ENCODE peak calls at places on chromosomes 12 and 14, in seven cellular contexts. One of them, this sample, is unnamed.

GRCh38 chr14:68131907-68132306 is 312.3 kb downstream of the RAD51B start:
- DNase-seq in GM12878: no peak
- DNase-seq in prostate gland: no peak
- DNase-seq in substantia nigra: no peak
- DNase-seq in tibial nerve: no peak
- DNase-seq in stomach: no peak
- DNase-seq in breast epithelium: no peak
- DNase-seq in this sample: no peak

GRCh38 chr12:78712834-78713455 is 151.6 kb upstream of the SYT1 start:
- DNase-seq in GM12878: no peak
- DNase-seq in prostate gland: no peak
- DNase-seq in substantia nigra: no peak
- DNase-seq in tibial nerve: no peak
- DNase-seq in stomach: no peak
- DNase-seq in breast epithelium: no peak
- DNase-seq in this sample: no peak

GRCh38 chr14:98954347-98955000 is 317.5 kb downstream of the BCL11B start:
- DNase-seq in GM12878: no peak
- DNase-seq in prostate gland: no peak
- DNase-seq in substantia nigra: no peak
- DNase-seq in tibial nerve: no peak
- DNase-seq in stomach: no peak
- DNase-seq in breast epithelium: no peak
- DNase-seq in this sample: no peak

GRCh38 chr12:88931598-88931997 is 351.3 kb upstream of the KITLG start:
- DNase-seq in GM12878: no peak
- DNase-seq in prostate gland: no peak
- DNase-seq in substantia nigra: no peak
- DNase-seq in tibial nerve: no peak
- DNase-seq in stomach: no peak
- DNase-seq in breast epithelium: no peak
- DNase-seq in this sample: no peak

GRCh38 chr14:104360522-104360921 is 219.0 kb upstream of the C14orf180 start:
- DNase-seq in GM12878: no peak
- DNase-seq in prostate gland: no peak
- DNase-seq in substantia nigra: no peak
- DNase-seq in tibial nerve: no peak
- DNase-seq in stomach: peak; percentile 18
- DNase-seq in breast epithelium: no peak
- DNase-seq in this sample: no peak

GRCh38 chr12:4900327-4900726 is 9.4 kb upstream of the KCNA1 start:
- DNase-seq in GM12878: no peak
- DNase-seq in prostate gland: no peak
- DNase-seq in substantia nigra: no peak
- DNase-seq in tibial nerve: no peak
- DNase-seq in stomach: no peak
- DNase-seq in breast epithelium: no peak
- DNase-seq in this sample: no peak

GRCh38 chr14:101961011-101961721 is 3.2 kb upstream of the DYNC1H1 start:
- DNase-seq in GM12878: peak; percentile 36
- DNase-seq in prostate gland: peak; percentile 69
- DNase-seq in substantia nigra: peak; percentile 43
- DNase-seq in tibial nerve: peak; percentile 62
- DNase-seq in stomach: peak; percentile 82
- DNase-seq in breast epithelium: no peak
- DNase-seq in this sample: peak; percentile 35

GRCh38 chr14:79856357-79856756 is 354.9 kb downstream of the DIO2 start:
- DNase-seq in GM12878: no peak
- DNase-seq in prostate gland: no peak
- DNase-seq in substantia nigra: no peak
- DNase-seq in tibial nerve: no peak
- DNase-seq in stomach: no peak
- DNase-seq in breast epithelium: no peak
- DNase-seq in this sample: no peak

GRCh38 chr12:88453323-88453722 is 126.9 kb downstream of the KITLG start:
- DNase-seq in GM12878: no peak
- DNase-seq in prostate gland: no peak
- DNase-seq in substantia nigra: no peak
- DNase-seq in tibial nerve: no peak
- DNase-seq in stomach: no peak
- DNase-seq in breast epithelium: no peak
- DNase-seq in this sample: no peak

GRCh38 chr12:122020795-122021192 is 890 bp upstream of the BCL7A start:
- DNase-seq in GM12878: no peak
- DNase-seq in prostate gland: no peak
- DNase-seq in substantia nigra: no peak
- DNase-seq in tibial nerve: no peak
- DNase-seq in stomach: no peak
- DNase-seq in breast epithelium: no peak
- DNase-seq in this sample: no peak

GRCh38 chr12:68358532-68359485 is 26.6 kb upstream of the MDM1 start:
- DNase-seq in GM12878: peak; percentile 74
- DNase-seq in prostate gland: peak; percentile 69
- DNase-seq in substantia nigra: no peak
- DNase-seq in tibial nerve: peak; percentile 92
- DNase-seq in stomach: peak; percentile 64
- DNase-seq in breast epithelium: peak; percentile 57
- DNase-seq in this sample: peak; percentile 3

GRCh38 chr12:103854372-103854973 is 13.4 kb upstream of the NT5DC3 start:
- DNase-seq in GM12878: no peak
- DNase-seq in prostate gland: no peak
- DNase-seq in substantia nigra: no peak
- DNase-seq in tibial nerve: no peak
- DNase-seq in stomach: no peak
- DNase-seq in breast epithelium: no peak
- DNase-seq in this sample: no peak

GRCh38 chr12:51011960-51012359 is 14.2 kb downstream of the SLC11A2 start:
- DNase-seq in GM12878: no peak
- DNase-seq in prostate gland: no peak
- DNase-seq in substantia nigra: no peak
- DNase-seq in tibial nerve: no peak
- DNase-seq in stomach: no peak
- DNase-seq in breast epithelium: no peak
- DNase-seq in this sample: no peak

GRCh38 chr12:105482976-105483375 is 152.5 kb downstream of the C12orf75 start:
- DNase-seq in GM12878: no peak
- DNase-seq in prostate gland: no peak
- DNase-seq in substantia nigra: no peak
- DNase-seq in tibial nerve: no peak
- DNase-seq in stomach: no peak
- DNase-seq in breast epithelium: no peak
- DNase-seq in this sample: no peak

GRCh38 chr12:51591020-51591901 is at the start of gene SCN8A:
- DNase-seq in GM12878: no peak
- DNase-seq in prostate gland: peak; percentile 17
- DNase-seq in substantia nigra: no peak
- DNase-seq in tibial nerve: no peak
- DNase-seq in stomach: peak; percentile 36
- DNase-seq in breast epithelium: no peak
- DNase-seq in this sample: peak; percentile 30

GRCh38 chr14:83798421-83798820 is 1731.5 kb upstream of the FLRT2 start:
- DNase-seq in GM12878: no peak
- DNase-seq in prostate gland: no peak
- DNase-seq in substantia nigra: no peak
- DNase-seq in tibial nerve: no peak
- DNase-seq in stomach: no peak
- DNase-seq in breast epithelium: no peak
- DNase-seq in this sample: no peak

GRCh38 chr14:90924618-90925345 is 108.6 kb upstream of the TTC7B start:
- DNase-seq in GM12878: no peak
- DNase-seq in prostate gland: no peak
- DNase-seq in substantia nigra: no peak
- DNase-seq in tibial nerve: no peak
- DNase-seq in stomach: peak; percentile 56
- DNase-seq in breast epithelium: no peak
- DNase-seq in this sample: no peak

GRCh38 chr14:56949828-56950227 is 139.5 kb upstream of the OTX2 start:
- DNase-seq in GM12878: no peak
- DNase-seq in prostate gland: no peak
- DNase-seq in substantia nigra: no peak
- DNase-seq in tibial nerve: no peak
- DNase-seq in stomach: no peak
- DNase-seq in breast epithelium: no peak
- DNase-seq in this sample: no peak

GRCh38 chr14:78790262-78790661 is 620.1 kb downstream of the NRXN3 start:
- DNase-seq in GM12878: no peak
- DNase-seq in prostate gland: no peak
- DNase-seq in substantia nigra: no peak
- DNase-seq in tibial nerve: no peak
- DNase-seq in stomach: no peak
- DNase-seq in breast epithelium: no peak
- DNase-seq in this sample: no peak

GRCh38 chr12:114916124-114916523 is 232.1 kb upstream of the TBX3 start:
- DNase-seq in GM12878: no peak
- DNase-seq in prostate gland: no peak
- DNase-seq in substantia nigra: no peak
- DNase-seq in tibial nerve: no peak
- DNase-seq in stomach: no peak
- DNase-seq in breast epithelium: no peak
- DNase-seq in this sample: no peak

GRCh38 chr12:73863541-73863940 is 674.1 kb upstream of the ATXN7L3B start:
- DNase-seq in GM12878: no peak
- DNase-seq in prostate gland: no peak
- DNase-seq in substantia nigra: no peak
- DNase-seq in tibial nerve: no peak
- DNase-seq in stomach: no peak
- DNase-seq in breast epithelium: no peak
- DNase-seq in this sample: no peak

GRCh38 chr14:74980746-74981661 is 21.7 kb upstream of the EIF2B2 start:
- DNase-seq in GM12878: no peak
- DNase-seq in prostate gland: no peak
- DNase-seq in substantia nigra: no peak
- DNase-seq in tibial nerve: no peak
- DNase-seq in stomach: no peak
- DNase-seq in breast epithelium: no peak
- DNase-seq in this sample: no peak

GRCh38 chr12:124354400-124354799 is 59.5 kb downstream of the RFLNA start:
- DNase-seq in GM12878: no peak
- DNase-seq in prostate gland: no peak
- DNase-seq in substantia nigra: no peak
- DNase-seq in tibial nerve: no peak
- DNase-seq in stomach: no peak
- DNase-seq in breast epithelium: no peak
- DNase-seq in this sample: no peak
- H3K27ac ChIP-seq in GM12878: no peak overlapping the region
- H3K27ac ChIP-seq in prostate gland: peak overlapping the region; percentile 33
- H3K27ac ChIP-seq in substantia nigra: no peak overlapping the region
- H3K27ac ChIP-seq in tibial nerve: no peak overlapping the region
- H3K27ac ChIP-seq in stomach: no peak overlapping the region
- H3K27ac ChIP-seq in breast epithelium: peak overlapping the region; percentile 68
- H3K27ac ChIP-seq in this sample: no peak overlapping the region

DNA sequence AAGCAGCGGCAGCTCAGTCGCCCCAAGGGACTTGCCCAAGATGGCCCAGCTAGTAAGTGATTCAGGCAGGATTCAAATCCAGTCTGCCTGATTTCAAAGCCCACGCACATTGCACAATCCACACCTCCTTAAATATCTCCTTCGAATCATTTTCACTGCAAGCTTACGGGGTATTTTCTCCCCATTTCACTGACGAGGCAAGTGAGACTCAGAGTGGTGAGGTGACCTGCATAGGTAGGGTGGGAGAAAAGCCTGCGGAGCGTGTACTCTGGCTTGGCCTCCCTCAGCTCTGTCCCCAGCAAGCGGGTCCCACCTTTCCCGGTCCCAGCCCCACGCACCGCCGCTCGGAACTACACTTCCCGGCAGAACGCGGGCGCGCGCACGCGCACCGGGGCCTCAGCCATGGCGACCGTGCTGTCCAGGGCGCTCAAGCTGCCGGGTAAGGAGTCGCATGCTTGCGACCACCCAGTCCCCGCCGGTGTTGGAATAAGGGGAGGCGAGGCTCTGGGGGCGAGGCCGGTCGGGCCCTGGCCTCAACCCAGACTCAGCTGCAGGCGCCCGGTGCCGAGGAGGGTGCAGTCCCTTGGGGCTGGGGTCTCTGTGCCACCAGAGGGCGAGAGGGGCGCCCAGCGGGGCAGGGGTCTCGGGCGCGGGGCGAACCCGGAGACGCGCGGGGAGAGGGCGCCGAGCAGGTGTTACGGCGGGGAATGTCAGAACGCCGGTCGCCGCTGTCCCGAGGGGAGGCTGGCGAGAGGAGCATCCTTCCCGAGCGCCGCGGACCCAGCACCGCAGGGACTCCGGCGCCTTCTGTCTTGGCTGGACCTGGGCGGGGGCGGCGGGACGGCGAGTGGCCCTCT is at the start of gene FAM234B:
- DNase-seq in GM12878: no peak
- DNase-seq in prostate gland: peak; percentile 63
- DNase-seq in substantia nigra: no peak
- DNase-seq in tibial nerve: peak; percentile 66
- DNase-seq in stomach: peak; percentile 76
- DNase-seq in breast epithelium: peak; percentile 27
- DNase-seq in this sample: peak; percentile 64
- H3K27ac ChIP-seq in GM12878: no peak within 1 kb of the TSS
- H3K27ac ChIP-seq in prostate gland: peak within 1 kb of the TSS; percentile 63
- H3K27ac ChIP-seq in substantia nigra: peak within 1 kb of the TSS; percentile 58
- H3K27ac ChIP-seq in tibial nerve: no peak within 1 kb of the TSS
- H3K27ac ChIP-seq in stomach: peak within 1 kb of the TSS; percentile 72
- H3K27ac ChIP-seq in breast epithelium: peak within 1 kb of the TSS; percentile 75
- H3K27ac ChIP-seq in this sample: peak within 1 kb of the TSS; percentile 52

GRCh38 chr14:54354968-54355641 is 41.7 kb upstream of the CDKN3 start:
- DNase-seq in GM12878: no peak
- DNase-seq in prostate gland: no peak
- DNase-seq in substantia nigra: no peak
- DNase-seq in tibial nerve: no peak
- DNase-seq in stomach: no peak
- DNase-seq in breast epithelium: no peak
- DNase-seq in this sample: no peak

GRCh38 chr14:54355698-54356097 is 41.1 kb upstream of the CDKN3 start:
- DNase-seq in GM12878: no peak
- DNase-seq in prostate gland: no peak
- DNase-seq in substantia nigra: no peak
- DNase-seq in tibial nerve: no peak
- DNase-seq in stomach: no peak
- DNase-seq in breast epithelium: no peak
- DNase-seq in this sample: no peak

GRCh38 chr14:54353694-54354093 is 43.1 kb upstream of the CDKN3 start:
- DNase-seq in GM12878: no peak
- DNase-seq in prostate gland: no peak
- DNase-seq in substantia nigra: no peak
- DNase-seq in tibial nerve: no peak
- DNase-seq in stomach: no peak
- DNase-seq in breast epithelium: no peak
- DNase-seq in this sample: no peak

GRCh38 chr14:54354096-54354495 is 42.7 kb upstream of the CDKN3 start:
- DNase-seq in GM12878: no peak
- DNase-seq in prostate gland: no peak
- DNase-seq in substantia nigra: no peak
- DNase-seq in tibial nerve: no peak
- DNase-seq in stomach: no peak
- DNase-seq in breast epithelium: no peak
- DNase-seq in this sample: no peak

GRCh38 chr14:54353266-54353665 is 43.5 kb upstream of the CDKN3 start:
- DNase-seq in GM12878: no peak
- DNase-seq in prostate gland: no peak
- DNase-seq in substantia nigra: no peak
- DNase-seq in tibial nerve: no peak
- DNase-seq in stomach: no peak
- DNase-seq in breast epithelium: no peak
- DNase-seq in this sample: no peak
- H3K27ac ChIP-seq in GM12878: no peak overlapping the region
- H3K27ac ChIP-seq in prostate gland: no peak overlapping the region
- H3K27ac ChIP-seq in substantia nigra: no peak overlapping the region
- H3K27ac ChIP-seq in tibial nerve: no peak overlapping the region
- H3K27ac ChIP-seq in stomach: no peak overlapping the region
- H3K27ac ChIP-seq in breast epithelium: no peak overlapping the region
- H3K27ac ChIP-seq in this sample: no peak overlapping the region

GRCh38 chr12:14188761-14189160 is 176.7 kb upstream of the ATF7IP start:
- DNase-seq in GM12878: no peak
- DNase-seq in prostate gland: no peak
- DNase-seq in substantia nigra: no peak
- DNase-seq in tibial nerve: no peak
- DNase-seq in stomach: no peak
- DNase-seq in breast epithelium: no peak
- DNase-seq in this sample: no peak
- H3K27ac ChIP-seq in GM12878: no peak overlapping the region
- H3K27ac ChIP-seq in prostate gland: no peak overlapping the region
- H3K27ac ChIP-seq in substantia nigra: no peak overlapping the region
- H3K27ac ChIP-seq in tibial nerve: no peak overlapping the region
- H3K27ac ChIP-seq in stomach: no peak overlapping the region
- H3K27ac ChIP-seq in breast epithelium: peak overlapping the region; percentile 81
- H3K27ac ChIP-seq in this sample: no peak overlapping the region

This sample was measured in caudate nucleus.